ENCODE peak calls at places on chromosomes 16 and 17, in five cellular contexts. M, C, O, Z and V are unnamed samples.

GRCh38 chr16:2500634-2500936 is 13.2 kb upstream of the ATP6V0C start:
- DNase-seq in M (no peak), C (no peak), O (no peak), Z (no peak), V (no peak)

GRCh38 chr16:11205754-11206459 is 50.1 kb downstream of the SOCS1 start:
- DNase-seq in M (no peak), C (no peak), O (no peak), Z (no peak), V (no peak)

GRCh38 chr17:4556996-4557395 is 1.8 kb upstream of the MYBBP1A start:
- DNase-seq in M (no peak), C (no peak), O (no peak), Z (no peak), V (no peak)

GRCh38 chr17:49223517-49224197 is 6.9 kb downstream of the PHOSPHO1 start:
- DNase-seq in M (peak; percentile 39), C (peak; percentile 46), O (peak; percentile 84), Z (peak; percentile 60), V (peak; percentile 46)

GRCh38 chr16:70258065-70258464 is 6.3 kb upstream of the EXOSC6 start:
- DNase-seq in M (no peak), C (no peak), O (no peak), Z (no peak), V (no peak)

GRCh38 chr16:68216240-68216639 is 19.7 kb downstream of the ESRP2 start:
- DNase-seq in M (no peak), C (no peak), O (no peak), Z (no peak), V (no peak)

GRCh38 chr17:45836047-45837044 is 8.3 kb upstream of the SPPL2C start:
- DNase-seq in M (no peak), C (no peak), O (no peak), Z (no peak), V (no peak)

GRCh38 chr17:40915721-40916256 is 21.7 kb downstream of the KRT23 start:
- DNase-seq in M (no peak), C (no peak), O (no peak), Z (no peak), V (no peak)

GRCh38 chr16:86080982-86081381 is 182.0 kb downstream of the IRF8 start:
- DNase-seq in M (no peak), C (no peak), O (no peak), Z (no peak), V (no peak)

GRCh38 chr16:70702624-70703023 is 16.8 kb upstream of the MTSS2 start:
- DNase-seq in M (no peak), C (no peak), O (no peak), Z (no peak), V (no peak)

GRCh38 chr17:17084317-17084835 is 42.1 kb downstream of the MPRIP start:
- DNase-seq in M (no peak), C (no peak), O (peak; percentile 41), Z (no peak), V (no peak)

GRCh38 chr16:69822174-69822935 is 60.2 kb downstream of the WWP2 start:
- DNase-seq in M (no peak), C (no peak), O (peak; percentile 42), Z (no peak), V (no peak)

GRCh38 chr16:2224183-2224486 is 744 bp downstream of the E4F1 start:
- DNase-seq in M (no peak), C (no peak), O (no peak), Z (no peak), V (no peak)

GRCh38 chr17:17141860-17142552 is 64.1 kb downstream of the PLD6 start:
- DNase-seq in M (peak; percentile 20), C (no peak), O (peak; percentile 76), Z (no peak), V (no peak)

GRCh38 chr16:1152651-1153259 is at the start of gene CACNA1H:
- DNase-seq in M (peak; percentile 30), C (peak; percentile 40), O (peak; percentile 66), Z (no peak), V (peak; percentile 20)

GRCh38 chr17:80962356-80963329 is 29.0 kb upstream of the CHMP6 start:
- DNase-seq in M (no peak), C (no peak), O (no peak), Z (no peak), V (no peak)

GRCh38 chr17:47728214-47728877 is 4.7 kb upstream of the TBX21 start:
- DNase-seq in M (no peak), C (no peak), O (no peak), Z (no peak), V (no peak)

GRCh38 chr16:46690281-46691178 is 1.1 kb downstream of the ORC6 start:
- DNase-seq in M (no peak), C (no peak), O (no peak), Z (no peak), V (no peak)

GRCh38 chr17:1485748-1486376 is 6.6 kb downstream of the MYO1C start:
- DNase-seq in M (peak; percentile 61), C (peak; percentile 84), O (peak; percentile 82), Z (peak; percentile 48), V (peak; percentile 65)

GRCh38 chr17:80220709-80221215 is 535 bp downstream of the SLC26A11 start:
- DNase-seq in M (no peak), C (no peak), O (no peak), Z (peak; percentile 18), V (no peak)

GRCh38 chr17:61926831-61927210 is 961 bp downstream of the INTS2 start:
- DNase-seq in M (no peak), C (no peak), O (no peak), Z (no peak), V (no peak)

GRCh38 chr16:25135239-25135878 is 23.8 kb downstream of the LCMT1 start:
- DNase-seq in M (no peak), C (no peak), O (no peak), Z (no peak), V (no peak)

GRCh38 chr17:82551779-82552457 is 32.4 kb downstream of the FOXK2 start:
- DNase-seq in M (peak; percentile 56), C (peak; percentile 82), O (peak; percentile 81), Z (peak; percentile 79), V (peak; percentile 77)

GRCh38 chr16:66741971-66742396 is 9.4 kb downstream of the DYNC1LI2 start:
- DNase-seq in M (no peak), C (no peak), O (no peak), Z (no peak), V (no peak)

GRCh38 chr16:11386791-11387546 is 41.7 kb downstream of the RMI2 start:
- DNase-seq in M (no peak), C (peak; percentile 45), O (no peak), Z (no peak), V (peak; percentile 19)

GRCh38 chr17:81448960-81449359 is 53.7 kb downstream of the BAHCC1 start:
- DNase-seq in M (no peak), C (no peak), O (no peak), Z (no peak), V (no peak)

GRCh38 chr16:81651758-81652718 is 127.1 kb upstream of the PLCG2 start:
- DNase-seq in M (no peak), C (no peak), O (no peak), Z (no peak), V (no peak)

GRCh38 chr16:73214825-73215481 is 167.0 kb upstream of the ZFHX3 start:
- DNase-seq in M (no peak), C (no peak), O (no peak), Z (no peak), V (no peak)

GRCh38 chr17:38608648-38609047 is 2.9 kb upstream of the SRCIN1 start:
- DNase-seq in M (no peak), C (no peak), O (no peak), Z (no peak), V (no peak)

GRCh38 chr16:19716183-19716582 is 1.8 kb downstream of the KNOP1 start:
- DNase-seq in M (no peak), C (no peak), O (no peak), Z (no peak), V (no peak)

GRCh38 chr17:43438626-43439529 is 40.1 kb downstream of the ARL4D start:
- DNase-seq in M (no peak), C (no peak), O (peak; percentile 6), Z (no peak), V (no peak)

GRCh38 chr16:12239953-12240485 is 263.5 kb downstream of the SNX29 start:
- DNase-seq in M (no peak), C (no peak), O (no peak), Z (no peak), V (no peak)

GRCh38 chr17:50047488-50048126 is 8.3 kb upstream of the ITGA3 start:
- DNase-seq in M (no peak), C (no peak), O (peak; percentile 51), Z (no peak), V (no peak)

GRCh38 chr16:25035494-25036405 is 20.6 kb upstream of the ARHGAP17 start:
- DNase-seq in M (no peak), C (no peak), O (no peak), Z (no peak), V (no peak)

GRCh38 chr17:38628441-38628840 is 22.7 kb upstream of the SRCIN1 start:
- DNase-seq in M (no peak), C (no peak), O (no peak), Z (no peak), V (no peak)

GRCh38 chr16:66832661-66833305 is 2.0 kb upstream of the NAE1 start:
- DNase-seq in M (no peak), C (no peak), O (no peak), Z (no peak), V (no peak)

GRCh38 chr16:56747486-56748045 is 17.6 kb downstream of the NUP93 start:
- DNase-seq in M (no peak), C (no peak), O (no peak), Z (no peak), V (no peak)

GRCh38 chr17:27546624-27547300 is 84.2 kb upstream of the LGALS9 start:
- DNase-seq in M (no peak), C (no peak), O (no peak), Z (no peak), V (no peak)

GRCh38 chr17:57009737-57010445 is 32.0 kb downstream of the SCPEP1 start:
- DNase-seq in M (no peak), C (peak; percentile 43), O (peak; percentile 65), Z (peak; percentile 39), V (peak; percentile 38)